ENCODE peak calls at places on chromosomes 16 and 17, in six cellular contexts. H is left lung, P is kidney, Q is left ventricle myocardium inferior, X is heart right ventricle, S is fibroblast of lung. E is an unnamed sample. For H3K4me1, the result is how much of the 10 kb centered on the place peaks cover.

GRCh38 chr16:73052441-73053030 is 4.6 kb upstream of the ZFHX3 start:
- DNase-seq in H (no peak), P (no peak), Q (no peak), X (no peak), S (peak), E (no peak)

GRCh38 chr17:302300-302698 is 50.3 kb downstream of the RPH3AL start:
- DNase-seq in H (no peak), P (peak), Q (no peak), X (no peak), S (no peak), E (no peak)

GRCh38 chr16:6602401-6602800 is 730.2 kb upstream of the RBFOX1 start:
- DNase-seq in H (no peak), P (no peak), Q (no peak), X (no peak), S (no peak), E (no peak)

GRCh38 chr16:48076455-48077012 is 79.3 kb downstream of the ABCC12 start:
- DNase-seq in H (no peak), P (no peak), Q (no peak), X (no peak), S (peak), E (no peak)

GRCh38 chr16:31265329-31266245 is 5.8 kb downstream of the ITGAM start:
- DNase-seq in H (peak), P (peak), Q (no peak), X (no peak), S (no peak), E (peak)

GRCh38 chr16:2752850-2753522 is 548 bp downstream of the SRRM2 start:
- DNase-seq in H (peak), P (no peak), Q (peak), X (peak), S (peak), E (no peak)

GRCh38 chr16:4409081-4409932 is 7.1 kb downstream of the CORO7 start:
- DNase-seq in H (no peak), P (peak), Q (no peak), X (no peak), S (no peak), E (no peak)

GRCh38 chr17:76884995-76885896 is 17.0 kb downstream of the MGAT5B start:
- DNase-seq in H (no peak), P (no peak), Q (no peak), X (no peak), S (no peak), E (no peak)

GRCh38 chr17:47941998-47942490 is 673 bp downstream of the PNPO start:
- DNase-seq in H (no peak), P (no peak), Q (no peak), X (no peak), S (no peak), E (no peak)

GRCh38 chr16:68732068-68732680 is 4.9 kb upstream of the CDH1 start:
- DNase-seq in H (peak), P (peak), Q (no peak), X (no peak), S (no peak), E (no peak)

GRCh38 chr17:68762911-68763310 is 161.7 kb upstream of the FAM20A start:
- DNase-seq in H (no peak), P (no peak), Q (no peak), X (no peak), S (no peak), E (no peak)

GRCh38 chr17:4179071-4179470 is 36.1 kb downstream of the CYB5D2 start:
- DNase-seq in H (peak), P (no peak), Q (no peak), X (no peak), S (no peak), E (no peak)

DNA sequence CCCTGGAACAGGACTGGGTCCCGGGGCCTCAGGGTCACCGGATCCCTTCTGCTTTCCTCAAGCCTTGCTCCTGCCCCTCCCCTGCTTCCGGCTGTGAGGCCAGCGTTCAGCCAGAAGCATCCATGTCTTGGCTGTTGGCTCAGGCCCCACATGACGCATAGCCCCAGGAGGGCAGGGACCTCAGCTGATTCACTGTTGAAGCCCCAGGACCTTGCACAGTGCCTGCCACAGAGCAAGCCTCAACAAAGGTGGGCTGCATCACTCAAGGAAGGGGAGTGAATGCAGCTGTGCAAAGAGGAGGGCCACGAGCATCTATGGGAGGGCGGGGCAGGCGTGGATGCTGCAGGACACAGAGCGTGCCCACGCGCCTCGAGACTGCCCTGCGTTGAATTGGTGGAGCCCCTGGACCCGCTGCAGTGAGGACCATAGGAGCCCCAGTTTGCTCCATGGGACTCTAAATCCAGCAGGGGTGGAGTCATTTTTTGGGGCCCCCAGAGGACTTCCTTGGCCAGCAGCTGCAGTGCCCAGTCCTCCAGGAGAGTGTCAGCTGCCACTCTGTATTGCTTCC is 28.2 kb upstream of the ITGA3 start:
- DNase-seq in H (peak), P (peak), Q (peak), X (peak), S (peak), E (no peak)
- H3K4me3 ChIP-seq in H (peak), P (peak), Q (peak), X (peak), S (peak), E (no peak)

DNA sequence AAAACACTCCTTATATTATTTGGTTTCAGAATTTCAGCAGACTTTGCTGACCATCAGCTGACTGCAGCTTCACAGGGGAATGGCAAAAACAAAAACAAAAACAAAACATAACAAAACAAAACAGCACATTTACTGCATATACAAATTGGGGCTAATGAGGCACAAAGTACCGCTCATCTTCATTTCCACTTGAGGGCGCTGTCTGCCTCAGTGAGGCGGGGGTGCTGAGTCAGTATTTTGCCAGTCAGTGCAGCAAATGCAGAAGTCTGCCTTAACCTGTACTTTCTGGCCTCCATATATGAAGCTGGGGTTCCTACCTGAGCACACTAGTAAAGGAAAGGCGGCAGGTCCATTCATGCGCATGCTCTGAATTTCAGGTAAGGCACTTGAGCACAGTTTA is 13.5 kb upstream of the DYNLRB2 start:
- DNase-seq in H (no peak), P (no peak), Q (no peak), X (no peak), S (peak), E (no peak)
- TF ChIP-seq CTCF in H (peak), P (peak), Q (no peak), X (no peak), S (no peak), E (peak)

GRCh38 chr17:44915321-44915726 is at the start of gene GFAP:
- DNase-seq in H (no peak), P (no peak), Q (no peak), X (no peak), S (no peak), E (no peak)

GRCh38 chr17:44914148-44914547 is 1.2 kb downstream of the GFAP start:
- DNase-seq in H (no peak), P (no peak), Q (no peak), X (no peak), S (no peak), E (no peak)

GRCh38 chr17:44915727-44916058 is 393 bp upstream of the GFAP start:
- DNase-seq in H (no peak), P (no peak), Q (no peak), X (no peak), S (no peak), E (no peak)

GRCh38 chr17:44913676-44914075 is 1.6 kb downstream of the GFAP start:
- DNase-seq in H (no peak), P (no peak), Q (no peak), X (no peak), S (no peak), E (no peak)

GRCh38 chr17:44914698-44915271 is 515 bp downstream of the GFAP start:
- DNase-seq in H (no peak), P (no peak), Q (no peak), X (no peak), S (no peak), E (no peak)
- H3K4me1 ChIP-seq in H (under half), P (under half), Q (under half), X (under half), S (under half), E (under half)

DNA sequence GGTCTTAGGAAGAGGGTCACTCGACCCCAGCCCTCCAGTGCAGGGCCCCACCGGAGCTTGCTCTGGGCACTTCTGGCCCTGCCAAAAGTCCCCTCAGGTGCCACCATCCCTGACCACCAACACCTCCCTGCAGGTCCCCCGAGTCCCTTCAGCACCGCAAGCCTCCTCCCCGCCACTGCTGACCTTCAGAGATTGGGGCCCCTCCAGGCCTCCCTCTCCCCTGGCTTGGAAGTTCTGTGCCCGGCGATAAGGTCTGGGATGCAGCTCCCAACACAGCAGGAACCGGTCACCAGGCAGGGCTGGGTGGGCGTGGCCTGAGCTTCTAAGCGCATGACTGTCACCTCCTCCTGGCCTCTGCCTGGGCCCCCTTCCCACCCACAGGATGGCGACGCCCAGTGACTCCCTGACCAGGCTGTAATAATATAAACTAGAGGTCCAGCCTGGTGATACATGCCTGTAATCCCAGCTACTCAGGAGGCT is 11.2 kb downstream of the PIEZO1 start:
- DNase-seq in H (peak), P (no peak), Q (peak), X (peak), S (peak), E (no peak)
- H3K4me3 ChIP-seq in H (no peak), P (no peak), Q (no peak), X (no peak), S (peak), E (no peak)

GRCh38 chr16:81592353-81592866 is 147.8 kb downstream of the CMIP start:
- DNase-seq in H (no peak), P (peak), Q (no peak), X (no peak), S (no peak), E (no peak)

GRCh38 chr16:81589975-81590650 is 145.5 kb downstream of the CMIP start:
- DNase-seq in H (no peak), P (peak), Q (no peak), X (no peak), S (no peak), E (no peak)

GRCh38 chr16:81591538-81591870 is 146.9 kb downstream of the CMIP start:
- DNase-seq in H (no peak), P (peak), Q (no peak), X (no peak), S (no peak), E (no peak)

GRCh38 chr16:81588326-81589081 is 143.9 kb downstream of the CMIP start:
- DNase-seq in H (no peak), P (peak), Q (no peak), X (no peak), S (no peak), E (no peak)

GRCh38 chr16:81590714-81591537 is 146.3 kb downstream of the CMIP start:
- DNase-seq in H (no peak), P (peak), Q (no peak), X (no peak), S (no peak), E (no peak)
- TF ChIP-seq CTCF in H (no peak), P (no peak), Q (no peak), X (no peak), S (no peak), E (no peak)